ENCODE peak calls at places on chromosome 9, in five cellular contexts. One of them, this sample, is unnamed.

GRCh38 chr9:108951578-108951977 is 17.4 kb downstream of the ABITRAM start:
- DNase-seq in Calu3: no peak
- DNase-seq in hepatocyte: no peak
- DNase-seq in bronchial epithelial cell: peak
- DNase-seq in WTC11: no peak
- DNase-seq in this sample: peak

GRCh38 chr9:15121591-15121990 is 185.4 kb downstream of the TTC39B start:
- DNase-seq in Calu3: no peak
- DNase-seq in hepatocyte: no peak
- DNase-seq in bronchial epithelial cell: no peak
- DNase-seq in WTC11: no peak
- DNase-seq in this sample: no peak

GRCh38 chr9:74610523-74611061 is 113.5 kb downstream of the RORB start:
- DNase-seq in Calu3: no peak
- DNase-seq in hepatocyte: no peak
- DNase-seq in bronchial epithelial cell: no peak
- DNase-seq in WTC11: no peak
- DNase-seq in this sample: no peak

GRCh38 chr9:110821064-110821463 is 152.5 kb downstream of the MUSK start:
- DNase-seq in Calu3: no peak
- DNase-seq in hepatocyte: no peak
- DNase-seq in bronchial epithelial cell: no peak
- DNase-seq in WTC11: no peak
- DNase-seq in this sample: no peak

GRCh38 chr9:95641591-95641990 is 124.8 kb upstream of the PTCH1 start:
- DNase-seq in Calu3: no peak
- DNase-seq in hepatocyte: no peak
- DNase-seq in bronchial epithelial cell: no peak
- DNase-seq in WTC11: no peak
- DNase-seq in this sample: no peak

GRCh38 chr9:116447914-116448313 is 239.2 kb upstream of the TRIM32 start:
- DNase-seq in Calu3: no peak
- DNase-seq in hepatocyte: no peak
- DNase-seq in bronchial epithelial cell: no peak
- DNase-seq in WTC11: no peak
- DNase-seq in this sample: no peak

GRCh38 chr9:113176748-113177147 is 25.9 kb downstream of the SLC31A2 start:
- DNase-seq in Calu3: no peak
- DNase-seq in hepatocyte: no peak
- DNase-seq in bronchial epithelial cell: no peak
- DNase-seq in WTC11: no peak
- DNase-seq in this sample: no peak

GRCh38 chr9:81071108-81071507 is 618.2 kb downstream of the TLE1 start:
- DNase-seq in Calu3: no peak
- DNase-seq in hepatocyte: no peak
- DNase-seq in bronchial epithelial cell: no peak
- DNase-seq in WTC11: no peak
- DNase-seq in this sample: no peak

GRCh38 chr9:94014066-94014654 is 59.0 kb upstream of the BARX1 start:
- DNase-seq in Calu3: no peak
- DNase-seq in hepatocyte: peak
- DNase-seq in bronchial epithelial cell: peak
- DNase-seq in WTC11: no peak
- DNase-seq in this sample: no peak

GRCh38 chr9:72428329-72428728 is 63.3 kb upstream of the ZFAND5 start:
- DNase-seq in Calu3: no peak
- DNase-seq in hepatocyte: no peak
- DNase-seq in bronchial epithelial cell: no peak
- DNase-seq in WTC11: no peak
- DNase-seq in this sample: no peak

GRCh38 chr9:124716795-124717194 is 54.3 kb downstream of the NR6A1 start:
- DNase-seq in Calu3: no peak
- DNase-seq in hepatocyte: no peak
- DNase-seq in bronchial epithelial cell: peak
- DNase-seq in WTC11: no peak
- DNase-seq in this sample: peak

GRCh38 chr9:16619341-16619740 is 251.1 kb downstream of the BNC2 start:
- DNase-seq in Calu3: no peak
- DNase-seq in hepatocyte: no peak
- DNase-seq in bronchial epithelial cell: no peak
- DNase-seq in WTC11: no peak
- DNase-seq in this sample: no peak

GRCh38 chr9:21796768-21797167 is 5.7 kb upstream of the MTAP start:
- DNase-seq in Calu3: peak
- DNase-seq in hepatocyte: peak
- DNase-seq in bronchial epithelial cell: peak
- DNase-seq in WTC11: no peak
- DNase-seq in this sample: peak

GRCh38 chr9:124800306-124801259 is 23.6 kb downstream of the OLFML2A start:
- DNase-seq in Calu3: no peak
- DNase-seq in hepatocyte: no peak
- DNase-seq in bronchial epithelial cell: peak
- DNase-seq in WTC11: no peak
- DNase-seq in this sample: peak

GRCh38 chr9:69379250-69379982 is 54.4 kb downstream of the ENTREP1 start:
- DNase-seq in Calu3: peak
- DNase-seq in hepatocyte: no peak
- DNase-seq in bronchial epithelial cell: peak
- DNase-seq in WTC11: no peak
- DNase-seq in this sample: peak

GRCh38 chr9:116951588-116952433 is 264.7 kb downstream of the TRIM32 start:
- DNase-seq in Calu3: no peak
- DNase-seq in hepatocyte: no peak
- DNase-seq in bronchial epithelial cell: peak
- DNase-seq in WTC11: no peak
- DNase-seq in this sample: peak

GRCh38 chr9:12955510-12956163 is 180.8 kb downstream of the LURAP1L start:
- DNase-seq in Calu3: no peak
- DNase-seq in hepatocyte: no peak
- DNase-seq in bronchial epithelial cell: no peak
- DNase-seq in WTC11: peak
- DNase-seq in this sample: no peak

DNA sequence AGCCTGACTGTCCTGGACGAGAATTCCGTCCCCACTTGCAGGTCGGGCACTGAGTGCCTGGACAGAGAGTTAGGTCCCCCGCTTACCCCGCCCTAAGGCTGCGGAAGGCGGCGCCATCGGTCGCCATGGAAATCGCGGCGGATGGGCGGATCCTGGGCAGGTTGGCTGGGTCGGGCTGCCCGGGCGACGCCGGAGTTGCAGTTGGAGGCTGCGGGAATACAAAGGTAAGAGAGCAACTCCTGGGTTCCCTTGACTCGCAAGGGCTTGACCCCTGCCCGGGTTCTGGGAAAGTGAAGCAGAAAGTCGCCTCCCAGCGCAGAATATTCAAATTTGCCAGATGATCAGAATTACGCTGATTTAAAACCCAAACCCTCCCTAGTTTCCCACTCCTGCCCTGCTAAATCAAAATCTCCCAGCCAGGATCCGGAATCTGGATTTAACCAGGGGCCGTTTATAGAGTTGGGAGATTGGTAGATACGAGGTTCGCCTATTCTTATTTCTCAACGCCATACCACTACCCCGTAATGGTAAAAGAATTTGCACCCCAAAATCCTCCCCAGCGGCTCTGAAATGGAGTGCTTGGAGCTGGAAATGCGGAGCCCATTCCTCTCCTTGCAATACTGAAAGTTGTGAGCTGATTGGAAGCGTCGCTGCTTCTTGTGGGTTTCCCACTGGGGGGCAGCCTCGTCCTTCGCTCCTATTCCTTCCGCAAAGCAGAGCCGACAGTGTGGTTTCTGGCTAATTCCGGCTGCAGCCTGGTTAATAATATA is 156.4 kb upstream of the RASEF start:
- DNase-seq in Calu3: peak
- DNase-seq in hepatocyte: peak
- DNase-seq in bronchial epithelial cell: peak
- DNase-seq in WTC11: peak
- DNase-seq in this sample: no peak
- TF ChIP-seq CTCF in Calu3: peak
- TF ChIP-seq CTCF in hepatocyte: peak
- TF ChIP-seq CTCF in bronchial epithelial cell: peak
- TF ChIP-seq CTCF in WTC11: peak
- TF ChIP-seq CTCF in this sample: peak

GRCh38 chr9:134637241-134637640 is 4.4 kb upstream of the COL5A1 start:
- DNase-seq in Calu3: no peak
- DNase-seq in hepatocyte: no peak
- DNase-seq in bronchial epithelial cell: no peak
- DNase-seq in WTC11: no peak
- DNase-seq in this sample: no peak
- TF ChIP-seq CTCF in Calu3: no peak
- TF ChIP-seq CTCF in hepatocyte: peak
- TF ChIP-seq CTCF in bronchial epithelial cell: no peak
- TF ChIP-seq CTCF in WTC11: no peak
- TF ChIP-seq CTCF in this sample: no peak

GRCh38 chr9:106717686-106718085 is 145.3 kb upstream of the ZNF462 start:
- DNase-seq in Calu3: peak
- DNase-seq in hepatocyte: peak
- DNase-seq in bronchial epithelial cell: peak
- DNase-seq in WTC11: no peak
- DNase-seq in this sample: peak
- TF ChIP-seq CTCF in Calu3: no peak
- TF ChIP-seq CTCF in hepatocyte: peak
- TF ChIP-seq CTCF in bronchial epithelial cell: no peak
- TF ChIP-seq CTCF in WTC11: no peak
- TF ChIP-seq CTCF in this sample: peak

GRCh38 chr9:23477908-23478307 is 348.1 kb downstream of the ELAVL2 start:
- DNase-seq in Calu3: no peak
- DNase-seq in hepatocyte: no peak
- DNase-seq in bronchial epithelial cell: no peak
- DNase-seq in WTC11: no peak
- DNase-seq in this sample: no peak
- TF ChIP-seq CTCF in Calu3: no peak
- TF ChIP-seq CTCF in hepatocyte: no peak
- TF ChIP-seq CTCF in bronchial epithelial cell: no peak
- TF ChIP-seq CTCF in WTC11: no peak
- TF ChIP-seq CTCF in this sample: no peak

DNA sequence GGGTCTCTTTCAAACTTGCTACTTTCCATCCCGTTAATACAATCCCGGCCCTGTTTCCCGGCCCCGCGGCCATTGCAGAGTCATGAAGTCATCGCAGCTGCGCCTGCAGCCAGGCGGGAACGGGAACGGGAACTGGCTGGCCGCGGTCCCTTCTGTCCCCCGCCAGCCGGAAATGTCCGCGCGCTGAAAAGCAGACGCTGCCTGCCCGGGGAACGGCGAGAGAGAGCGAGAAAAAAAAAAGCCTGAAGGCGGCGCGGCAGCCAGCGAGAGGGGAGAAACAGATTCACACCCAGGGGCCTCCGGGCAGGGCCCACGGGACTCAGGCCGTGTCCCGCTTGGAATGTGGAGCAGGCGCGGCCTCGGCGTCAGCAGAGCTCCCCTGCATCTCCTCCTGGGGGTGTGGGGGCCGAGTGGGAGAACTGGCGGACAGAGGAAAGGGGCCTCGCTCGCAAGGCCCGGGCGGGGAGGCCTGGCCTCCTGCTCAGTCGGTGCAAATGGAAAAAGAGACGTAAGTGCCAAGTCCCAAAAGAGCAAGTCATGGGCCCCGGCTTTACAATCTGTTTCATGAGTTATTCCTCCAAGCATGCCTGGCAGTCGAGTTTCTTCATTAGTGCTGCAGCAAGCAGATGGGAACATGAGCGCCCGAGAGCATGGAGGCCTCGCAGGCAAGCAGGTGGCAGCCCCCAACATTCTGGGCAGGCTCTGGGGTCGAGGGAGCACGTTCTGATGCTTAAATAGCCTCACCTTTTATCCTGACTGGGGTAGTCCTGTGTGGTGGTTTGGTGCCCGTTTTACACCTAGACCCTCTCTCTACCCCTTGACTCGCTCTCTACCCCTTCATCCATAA is 201.3 kb upstream of the GAS1 start:
- DNase-seq in Calu3: peak
- DNase-seq in hepatocyte: peak
- DNase-seq in bronchial epithelial cell: peak
- DNase-seq in WTC11: peak
- DNase-seq in this sample: peak
- TF ChIP-seq CTCF in Calu3: no peak
- TF ChIP-seq CTCF in hepatocyte: peak
- TF ChIP-seq CTCF in bronchial epithelial cell: no peak
- TF ChIP-seq CTCF in WTC11: no peak
- TF ChIP-seq CTCF in this sample: peak

GRCh38 chr9:91816356-91816755 is 133.7 kb downstream of the ROR2 start:
- DNase-seq in Calu3: no peak
- DNase-seq in hepatocyte: no peak
- DNase-seq in bronchial epithelial cell: no peak
- DNase-seq in WTC11: no peak
- DNase-seq in this sample: no peak
- TF ChIP-seq CTCF in Calu3: no peak
- TF ChIP-seq CTCF in hepatocyte: no peak
- TF ChIP-seq CTCF in bronchial epithelial cell: no peak
- TF ChIP-seq CTCF in WTC11: no peak
- TF ChIP-seq CTCF in this sample: no peak

GRCh38 chr9:133275105-133276000 is at the start of gene ABO:
- DNase-seq in Calu3: peak
- DNase-seq in hepatocyte: peak
- DNase-seq in bronchial epithelial cell: no peak
- DNase-seq in WTC11: peak
- DNase-seq in this sample: no peak
- TF ChIP-seq CTCF in Calu3: peak
- TF ChIP-seq CTCF in hepatocyte: peak
- TF ChIP-seq CTCF in bronchial epithelial cell: no peak
- TF ChIP-seq CTCF in WTC11: peak
- TF ChIP-seq CTCF in this sample: peak